ENCODE peak calls at places on chromosomes 3 and 15, in five cellular contexts. B is HepG2, K is A549, R is K562, O is GM12878. C is an unnamed sample. For H3K4me1, the result is how much of the 10 kb centered on the place peaks cover.

GRCh38 chr3:158794206-158794605 is 7.6 kb upstream of the MFSD1 start:
- DNase-seq in R (no peak), K (no peak), B (no peak), O (no peak), C (no peak)

GRCh38 chr3:45464336-45464809 is 76.0 kb downstream of the LARS2 start:
- DNase-seq in O (no peak), B (no peak), K (no peak), R (peak), C (peak)

GRCh38 chr15:31586841-31587240 is 260.2 kb downstream of the KLF13 start:
- DNase-seq in R (no peak), K (no peak), O (no peak), B (no peak), C (no peak)

GRCh38 chr3:51395493-51396213 is 4.6 kb downstream of the RBM15B start:
- DNase-seq in B (no peak), O (no peak), K (no peak), R (no peak), C (no peak)

GRCh38 chr15:42584031-42584765 is 8.8 kb downstream of the STARD9 start:
- DNase-seq in O (no peak), B (peak), K (no peak), R (peak), C (peak)

GRCh38 chr3:27657404-27657803 is 64.7 kb downstream of the EOMES start:
- DNase-seq in B (no peak), O (no peak), K (no peak), R (no peak), C (peak)

GRCh38 chr15:77727635-77728311 is 95.1 kb upstream of the LINGO1 start:
- DNase-seq in K (no peak), R (no peak), O (no peak), B (no peak), C (no peak)

GRCh38 chr15:62495670-62496328 is 330.7 kb upstream of the C2CD4B start:
- DNase-seq in O (no peak), R (no peak), B (no peak), K (no peak), C (no peak)

GRCh38 chr15:78684645-78685044 is 43.6 kb upstream of the CHRNB4 start:
- DNase-seq in B (no peak), O (no peak), R (no peak), K (no peak), C (no peak)

GRCh38 chr3:114586119-114586518 is 292.3 kb downstream of the TIGIT start:
- DNase-seq in R (no peak), O (no peak), K (no peak), B (peak), C (no peak)

GRCh38 chr3:165389064-165389463 is 192.9 kb upstream of the SLITRK3 start:
- DNase-seq in R (no peak), B (no peak), K (no peak), O (no peak), C (no peak)

GRCh38 chr15:73959012-73959581 is 32.8 kb downstream of the LOXL1 start:
- DNase-seq in O (no peak), B (no peak), R (no peak), K (no peak), C (no peak)

GRCh38 chr15:64162478-64162868 is 349 bp downstream of the PPIB start:
- DNase-seq in O (no peak), K (peak), B (no peak), R (no peak), C (no peak)

GRCh38 chr15:64161688-64162477 is 939 bp downstream of the PPIB start:
- DNase-seq in O (no peak), K (no peak), B (no peak), R (no peak), C (peak)

GRCh38 chr15:64164436-64164835 is 1.6 kb upstream of the PPIB start:
- DNase-seq in B (no peak), O (no peak), R (no peak), K (no peak), C (no peak)

GRCh38 chr15:64163662-64164362 is 990 bp upstream of the PPIB start:
- DNase-seq in O (no peak), K (no peak), R (no peak), B (peak), C (no peak)

GRCh38 chr15:64162869-64163661 is at the start of gene PPIB:
- DNase-seq in O (peak), B (peak), R (peak), K (peak), C (peak)
- H3K4me1 ChIP-seq in O (under half), B (half or more), R (under half), K (under half), C (under half)

GRCh38 chr3:132974086-132974485 is 64.1 kb upstream of the TMEM108 start:
- DNase-seq in K (no peak), R (no peak), B (no peak), O (no peak), C (no peak)
- TF ChIP-seq MYC in K (no peak), R (no peak), B (no peak), O (no peak), C (no peak)

GRCh38 chr3:11195201-11195600 is 40.9 kb downstream of the HRH1 start:
- DNase-seq in O (no peak), K (no peak), B (no peak), R (no peak), C (peak)

GRCh38 chr3:11198495-11198894 is 44.2 kb downstream of the HRH1 start:
- DNase-seq in B (no peak), O (no peak), R (no peak), K (no peak), C (no peak)

GRCh38 chr3:11198070-11198469 is 43.8 kb downstream of the HRH1 start:
- DNase-seq in R (no peak), B (no peak), O (no peak), K (no peak), C (no peak)

GRCh38 chr3:11195721-11196332 is 41.5 kb downstream of the HRH1 start:
- DNase-seq in R (no peak), O (no peak), K (no peak), B (no peak), C (peak)

GRCh38 chr3:11197471-11197870 is 43.2 kb downstream of the HRH1 start:
- DNase-seq in B (no peak), R (no peak), O (no peak), K (no peak), C (peak)
- H3K4me2 ChIP-seq in B (no peak), R (no peak), O (no peak), K (no peak), C (peak)

GRCh38 chr3:71052725-71053124 is 530.8 kb downstream of the FOXP1 start:
- DNase-seq in O (no peak), K (no peak), R (no peak), B (no peak), C (no peak)
- H3K4me1 ChIP-seq in O (under half), K (half or more), R (under half), B (half or more), C (half or more)

GRCh38 chr3:59558906-59559720 is 509.3 kb upstream of the CFAP20DC start:
- DNase-seq in B (no peak), K (no peak), R (no peak), O (no peak), C (no peak)
- TF ChIP-seq MYC in B (no peak), K (no peak), R (no peak), O (no peak), C (no peak)

GRCh38 chr3:191256405-191256804 is 57.4 kb downstream of the OSTN start:
- DNase-seq in R (no peak), B (no peak), K (no peak), O (no peak), C (no peak)
- H3K4me2 ChIP-seq in R (no peak), B (no peak), K (no peak), O (no peak), C (no peak)

DNA sequence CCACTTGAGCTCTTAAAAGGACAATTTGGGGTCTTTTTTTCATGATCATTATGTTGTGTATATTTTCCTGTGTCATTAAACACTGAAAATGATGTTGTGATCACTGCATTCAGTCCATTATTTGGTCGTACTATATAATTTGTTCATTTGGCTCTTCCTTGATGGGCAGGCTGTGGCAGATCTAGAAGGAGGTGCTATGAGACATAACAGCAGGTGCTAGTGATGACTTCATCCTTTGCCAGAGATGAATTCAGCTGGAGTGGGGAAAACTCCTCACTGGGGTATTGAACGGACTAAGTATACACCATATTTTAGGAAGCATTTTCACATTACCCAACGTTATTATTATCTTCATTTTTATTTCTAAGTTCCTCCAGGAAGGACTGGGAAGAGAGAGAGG is 12.0 kb downstream of the CMTM7 start:
- DNase-seq in B (no peak), R (no peak), O (no peak), K (no peak), C (no peak)
- H3K4me1 ChIP-seq in B (under half), R (under half), O (under half), K (under half), C (under half)

DNA sequence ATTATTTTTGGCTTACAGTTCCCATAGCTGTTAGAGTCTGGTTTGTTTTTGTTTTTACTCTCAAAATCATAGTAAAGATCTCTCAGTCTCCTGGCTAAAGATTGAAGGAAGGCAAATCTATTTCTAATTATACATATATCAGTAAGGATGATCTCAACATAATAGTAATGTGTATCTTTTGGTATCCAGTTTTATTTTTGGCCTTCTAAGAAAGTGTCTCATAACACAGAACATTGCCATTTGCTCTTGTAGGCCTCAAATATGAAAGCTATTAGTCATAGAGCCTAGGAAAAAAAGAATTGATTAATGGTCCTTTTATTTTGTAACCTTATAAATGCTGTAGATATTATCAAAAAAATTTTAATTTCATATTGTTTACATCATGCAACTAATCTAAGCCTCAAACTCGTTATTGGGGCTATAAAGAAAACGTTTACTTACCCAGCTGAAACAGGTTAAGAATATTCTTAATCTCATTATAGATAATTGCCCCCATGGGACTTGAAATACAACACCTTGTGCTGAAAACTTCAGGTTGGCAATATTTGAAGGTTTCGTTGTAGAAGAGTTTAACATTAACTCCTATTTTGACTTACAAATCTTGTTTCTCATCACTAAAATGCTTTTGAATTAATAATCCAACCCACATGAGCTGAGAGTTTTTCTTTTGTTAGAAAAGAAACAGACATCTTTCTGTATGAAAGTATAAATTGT is 16.7 kb downstream of the FBXO45 start:
- DNase-seq in O (no peak), B (no peak), K (no peak), R (no peak), C (no peak)
- TF ChIP-seq MYC in O (no peak), B (no peak), K (no peak), R (no peak), C (no peak)

GRCh38 chr15:83284563-83285283 is at the start of gene BNC1:
- DNase-seq in O (no peak), K (no peak), R (no peak), B (no peak), C (peak)

GRCh38 chr15:83282859-83283812 is 1.3 kb downstream of the BNC1 start:
- DNase-seq in B (no peak), O (no peak), K (no peak), R (no peak), C (peak)

GRCh38 chr15:83282141-83282540 is 2.3 kb downstream of the BNC1 start:
- DNase-seq in R (no peak), K (no peak), O (no peak), B (no peak), C (no peak)

GRCh38 chr15:83285284-83285978 is 967 bp upstream of the BNC1 start:
- DNase-seq in O (no peak), B (no peak), R (no peak), K (no peak), C (no peak)

GRCh38 chr15:83283813-83284562 is 476 bp downstream of the BNC1 start:
- DNase-seq in O (no peak), R (no peak), K (no peak), B (no peak), C (peak)
- H3K4me2 ChIP-seq in O (peak), R (no peak), K (peak), B (no peak), C (peak)

DNA sequence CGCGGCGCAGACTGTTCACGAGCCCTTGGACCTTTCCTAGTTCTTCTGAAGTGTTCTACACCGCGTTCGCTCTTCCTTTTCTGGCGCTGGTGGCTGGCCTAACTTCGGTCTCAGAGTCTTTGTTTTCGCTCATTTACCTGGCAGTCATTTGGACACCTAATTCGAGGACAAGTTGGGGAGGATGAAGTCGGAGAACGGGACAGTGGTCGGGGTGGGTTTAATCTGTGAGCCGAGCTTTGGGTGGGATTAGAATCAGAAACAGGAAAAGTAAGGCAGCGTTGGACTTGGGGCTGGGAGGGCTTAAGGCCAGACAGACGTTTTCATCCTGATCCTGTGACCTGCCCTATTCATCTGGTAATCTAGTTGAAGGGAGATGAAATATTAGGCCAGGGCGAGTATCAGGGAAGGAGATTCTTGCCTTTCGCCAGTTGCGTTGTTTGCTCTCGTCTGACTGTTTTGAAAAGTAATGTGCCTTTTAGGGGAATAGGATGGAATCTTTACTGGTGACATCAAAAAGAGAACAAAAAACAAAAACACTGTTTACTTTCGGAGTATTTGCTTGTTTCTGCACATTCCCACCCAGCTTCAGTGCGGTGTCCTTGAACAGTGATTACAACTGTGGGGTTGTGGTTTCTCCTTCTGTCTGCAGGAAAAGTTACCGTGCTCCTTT is 1.9 kb downstream of the DIPK2A start:
- DNase-seq in R (no peak), K (peak), O (no peak), B (peak), C (peak)
- H3K4me1 ChIP-seq in R (under half), K (under half), O (under half), B (under half), C (under half)

C was measured in endothelial cell of umbilical vein.